ENCODE peak calls at places on chromosomes 1 and 21, in four cellular contexts. F is heart right ventricle, N is aorta, Q is neural progenitor cell. J is an unnamed sample.

GRCh38 chr1:66996018-66996682 is 57.8 kb downstream of the SLC35D1 start:
- DNase-seq in F (no peak), Q (peak; percentile 78), N (peak; percentile 57), J (peak; percentile 60)

GRCh38 chr1:3012511-3013291 is 8.6 kb upstream of the ACTRT2 start:
- DNase-seq in Q (peak; percentile 75), N (peak; percentile 68), F (peak; percentile 73), J (peak; percentile 12)

GRCh38 chr1:230112131-230112701 is 45.2 kb downstream of the GALNT2 start:
- DNase-seq in N (no peak), Q (peak; percentile 88), F (no peak), J (no peak)

GRCh38 chr1:208155243-208155642 is 88.9 kb downstream of the PLXNA2 start:
- DNase-seq in N (no peak), Q (no peak), F (no peak), J (no peak)

GRCh38 chr1:2304921-2305681 is 77.0 kb downstream of the SKI start:
- DNase-seq in Q (no peak), N (no peak), F (no peak), J (no peak)

GRCh38 chr1:46547481-46548383 is 3.7 kb downstream of the KNCN start:
- DNase-seq in Q (peak; percentile 78), F (no peak), N (no peak), J (no peak)

GRCh38 chr1:9808459-9808858 is 15.3 kb downstream of the CLSTN1 start:
- DNase-seq in N (no peak), Q (no peak), F (no peak), J (no peak)

GRCh38 chr1:208782186-208782585 is 538.0 kb upstream of the PLXNA2 start:
- DNase-seq in F (no peak), N (no peak), Q (no peak), J (no peak)

GRCh38 chr1:204326891-204327290 is 32.8 kb downstream of the PLEKHA6 start:
- DNase-seq in Q (peak; percentile 49), F (no peak), N (no peak), J (no peak)

GRCh38 chr1:72567511-72567910 is 285.2 kb upstream of the NEGR1 start:
- DNase-seq in Q (no peak), N (no peak), F (no peak), J (no peak)

GRCh38 chr1:178870944-178871343 is at the start of gene ANGPTL1:
- DNase-seq in F (no peak), N (no peak), Q (peak; percentile 40), J (no peak)

GRCh38 chr1:2311184-2312032 is 79.9 kb downstream of the MORN1 start:
- DNase-seq in N (peak; percentile 82), Q (peak; percentile 86), F (peak; percentile 60), J (no peak)

GRCh38 chr1:183248989-183249691 is 63.1 kb downstream of the LAMC2 start:
- DNase-seq in N (no peak), F (no peak), Q (no peak), J (no peak)

GRCh38 chr1:150567717-150568561 is 11.5 kb downstream of the MCL1 start:
- DNase-seq in Q (peak; percentile 93), F (no peak), N (peak; percentile 88), J (peak; percentile 95)

GRCh38 chr21:42734323-42734971 is 81.0 kb downstream of the PDE9A start:
- DNase-seq in N (no peak), Q (no peak), F (no peak), J (no peak)

GRCh38 chr1:29639741-29640427 is 403.6 kb downstream of the PTPRU start:
- DNase-seq in Q (no peak), N (no peak), F (no peak), J (no peak)

GRCh38 chr21:29149771-29150425 is 19.5 kb downstream of the MAP3K7CL start:
- DNase-seq in Q (no peak), F (no peak), N (no peak), J (no peak)
- H3K4me1 ChIP-seq in Q (no peaks in the 10 kb centered on the region), F (peaks cover 32% of the 10 kb centered on the region), N (peaks cover 4% of the 10 kb centered on the region), J (peaks cover 76% of the 10 kb centered on the region)

GRCh38 chr1:26579662-26580061 is 50.1 kb downstream of the RPS6KA1 start:
- DNase-seq in N (no peak), F (no peak), Q (no peak), J (no peak)
- H3K4me1 ChIP-seq in N (no peaks in the 10 kb centered on the region), F (peaks cover 5% of the 10 kb centered on the region), Q (no peaks in the 10 kb centered on the region), J (no peaks in the 10 kb centered on the region)

GRCh38 chr1:206680279-206680678 is 4.4 kb upstream of the MAPKAPK2 start:
- DNase-seq in Q (no peak), F (no peak), N (no peak), J (no peak)

GRCh38 chr1:206681359-206681758 is 3.3 kb upstream of the MAPKAPK2 start:
- DNase-seq in Q (no peak), F (no peak), N (no peak), J (no peak)

GRCh38 chr1:206678490-206678889 is 6.2 kb upstream of the MAPKAPK2 start:
- DNase-seq in F (no peak), N (no peak), Q (no peak), J (no peak)

GRCh38 chr1:206682111-206682510 is 2.6 kb upstream of the MAPKAPK2 start:
- DNase-seq in Q (no peak), N (no peak), F (no peak), J (no peak)

GRCh38 chr1:206679738-206680211 is 4.9 kb upstream of the MAPKAPK2 start:
- DNase-seq in Q (no peak), F (no peak), N (no peak), J (no peak)
- H3K4me1 ChIP-seq in Q (peaks cover 6% of the 10 kb centered on the region), F (peaks cover 13% of the 10 kb centered on the region), N (no peaks in the 10 kb centered on the region), J (peaks cover 14% of the 10 kb centered on the region)

GRCh38 chr1:40645110-40645680 is 20.3 kb downstream of the RIMS3 start:
- DNase-seq in F (no peak), Q (no peak), N (no peak), J (no peak)
- H3K4me1 ChIP-seq in F (no peaks in the 10 kb centered on the region), Q (peaks cover 8% of the 10 kb centered on the region), N (no peaks in the 10 kb centered on the region), J (no peaks in the 10 kb centered on the region)

GRCh38 chr1:117664314-117664713 is 58.5 kb downstream of the TENT5C start:
- DNase-seq in N (no peak), F (no peak), Q (no peak), J (no peak)
- H3K4me1 ChIP-seq in N (no peaks in the 10 kb centered on the region), F (no peaks in the 10 kb centered on the region), Q (no peaks in the 10 kb centered on the region), J (peaks cover 1% of the 10 kb centered on the region)